ENCODE peak calls at places on chromosomes 7 and 10, in nine cellular contexts. G is stimulated activated CD8-positive, alpha-beta memory T cell treated with anti-CD3 and anti-CD28 coated beads, Interleukin-15, amount 100 ng/mL, for 24 hours; V is kidney; H is T-helper 2 cell; W is NCI-H2081; L is HEK293T; N is ELR; J is body of pancreas; I is astrocyte. B is an unnamed sample.

GRCh38 chr7:27156901-27157716 is 634 bp upstream of the HOXA7 start:
- DNase-seq in G (no peak), V (peak; percentile 77), H (no peak), W (no peak), L (no peak), N (no peak), J (peak; percentile 2), I (no peak), B (no peak)

GRCh38 chr7:80249619-80250305 is 115.1 kb downstream of the GNAI1 start:
- DNase-seq in G (no peak), V (no peak), H (no peak), W (no peak), L (no peak), N (no peak), J (no peak), I (peak; percentile 15), B (no peak)

GRCh38 chr10:13349776-13350274 is 1.7 kb upstream of the SEPHS1 start:
- DNase-seq in G (no peak), V (peak; percentile 82), H (no peak), W (no peak), L (peak; percentile 58), N (peak; percentile 54), J (peak; percentile 63), I (peak; percentile 46), B (no peak)

GRCh38 chr7:106278695-106279094 is 6.1 kb downstream of the NAMPT start:
- DNase-seq in G (no peak), V (no peak), H (no peak), W (no peak), L (no peak), N (peak; percentile 42), J (no peak), I (peak; percentile 23), B (no peak)

GRCh38 chr10:96222441-96222840 is 48.9 kb downstream of the BLNK start:
- DNase-seq in G (no peak), V (no peak), H (no peak), W (no peak), L (no peak), N (no peak), J (no peak), I (no peak), B (no peak)

GRCh38 chr10:12957081-12957480 is 44.4 kb downstream of the CCDC3 start:
- DNase-seq in G (no peak), V (no peak), H (no peak), W (no peak), L (no peak), N (no peak), J (no peak), I (no peak), B (no peak)

GRCh38 chr7:43771567-43771966 is 13.1 kb downstream of the BLVRA start:
- DNase-seq in G (no peak), V (no peak), H (no peak), W (no peak), L (no peak), N (no peak), J (no peak), I (no peak), B (no peak)

GRCh38 chr7:140509789-140510188 is 30.5 kb upstream of the MKRN1 start:
- DNase-seq in G (no peak), V (no peak), H (no peak), W (no peak), L (no peak), N (no peak), J (no peak), I (no peak), B (no peak)

GRCh38 chr10:130470973-130471372 is 334.8 kb downstream of the GLRX3 start:
- DNase-seq in G (no peak), V (peak; percentile 12), H (no peak), W (no peak), L (no peak), N (no peak), J (no peak), I (no peak), B (no peak)

GRCh38 chr10:131860806-131861440 is 39.9 kb upstream of the PPP2R2D start:
- DNase-seq in G (no peak), V (peak; percentile 21), H (no peak), W (no peak), L (no peak), N (no peak), J (peak; percentile 1), I (no peak), B (no peak)

GRCh38 chr10:120507175-120507574 is 50.1 kb downstream of the PLPP4 start:
- DNase-seq in G (no peak), V (no peak), H (no peak), W (no peak), L (no peak), N (no peak), J (no peak), I (no peak), B (no peak)

GRCh38 chr7:11469028-11469718 is 362.8 kb downstream of the THSD7A start:
- DNase-seq in G (no peak), V (no peak), H (no peak), W (no peak), L (no peak), N (no peak), J (peak; percentile 15), I (no peak), B (no peak)

GRCh38 chr10:72862957-72863356 is 30.6 kb upstream of the OIT3 start:
- DNase-seq in G (no peak), V (no peak), H (no peak), W (no peak), L (no peak), N (no peak), J (no peak), I (no peak), B (no peak)

GRCh38 chr10:109037978-109038377 is 885.3 kb downstream of the XPNPEP1 start:
- DNase-seq in G (no peak), V (no peak), H (no peak), W (no peak), L (no peak), N (no peak), J (no peak), I (no peak), B (no peak)

GRCh38 chr7:140674899-140675701 is 2.4 kb downstream of the ADCK2 start:
- DNase-seq in G (no peak), V (no peak), H (no peak), W (peak; percentile 15), L (peak; percentile 65), N (peak; percentile 64), J (peak; percentile 49), I (peak; percentile 25), B (no peak)

GRCh38 chr10:72257051-72257892 is 16.5 kb upstream of the DDIT4 start:
- DNase-seq in G (no peak), V (no peak), H (no peak), W (no peak), L (no peak), N (no peak), J (peak; percentile 65), I (no peak), B (peak; percentile 67)